ENCODE peak calls at places on chromosomes 12 and 14, in seven cellular contexts. X is stomach, I is upper lobe of left lung, B is sigmoid colon, L is suprapubic skin, H is Panc1, U is HepG2. E is an unnamed sample.

GRCh38 chr14:101110729-101111619 is 207.5 kb upstream of the RTL1 start:
- DNase-seq in X (peak; percentile 11), B (peak; percentile 45), I (peak; percentile 16), U (no peak), H (no peak), L (peak; percentile 58), E (no peak)

GRCh38 chr12:44000309-44000952 is 164.6 kb downstream of the TMEM117 start:
- DNase-seq in I (no peak), H (no peak), U (peak; percentile 81), L (no peak), B (no peak), X (no peak), E (no peak)

GRCh38 chr14:24670594-24670993 is 36.6 kb upstream of the GZMB start:
- DNase-seq in I (no peak), B (no peak), L (no peak), U (no peak), X (no peak), H (no peak), E (no peak)

GRCh38 chr14:97407701-97408407 is 610.7 kb downstream of the VRK1 start:
- DNase-seq in I (no peak), B (no peak), H (no peak), X (no peak), L (no peak), U (no peak), E (no peak)

GRCh38 chr14:100072783-100073346 is 7.6 kb downstream of the EVL start:
- DNase-seq in H (no peak), U (no peak), I (peak; percentile 82), X (peak; percentile 47), B (no peak), L (no peak), E (peak; percentile 32)

GRCh38 chr14:91173221-91173670 is 59.4 kb downstream of the DGLUCY start:
- DNase-seq in I (peak; percentile 86), X (peak; percentile 89), H (peak; percentile 25), U (peak; percentile 62), L (peak; percentile 90), B (peak; percentile 91), E (peak; percentile 81)

GRCh38 chr14:99187858-99188257 is 84.1 kb downstream of the BCL11B start:
- DNase-seq in X (no peak), B (no peak), H (no peak), I (no peak), U (no peak), L (no peak), E (no peak)

GRCh38 chr12:74235342-74235741 is 302.3 kb upstream of the ATXN7L3B start:
- DNase-seq in H (no peak), L (no peak), U (no peak), X (no peak), B (no peak), I (no peak), E (no peak)

GRCh38 chr14:91231446-91231845 is 13.1 kb downstream of the GPR68 start:
- DNase-seq in X (no peak), I (no peak), U (no peak), B (no peak), L (no peak), H (no peak), E (no peak)

GRCh38 chr12:84542289-84542688 is 370.3 kb downstream of the SLC6A15 start:
- DNase-seq in B (no peak), L (no peak), H (no peak), X (no peak), U (no peak), I (no peak), E (no peak)

GRCh38 chr12:132342322-132342721 is 12.9 kb upstream of the GALNT9 start:
- DNase-seq in H (no peak), X (no peak), I (no peak), B (no peak), U (peak; percentile 20), L (no peak), E (no peak)

DNA sequence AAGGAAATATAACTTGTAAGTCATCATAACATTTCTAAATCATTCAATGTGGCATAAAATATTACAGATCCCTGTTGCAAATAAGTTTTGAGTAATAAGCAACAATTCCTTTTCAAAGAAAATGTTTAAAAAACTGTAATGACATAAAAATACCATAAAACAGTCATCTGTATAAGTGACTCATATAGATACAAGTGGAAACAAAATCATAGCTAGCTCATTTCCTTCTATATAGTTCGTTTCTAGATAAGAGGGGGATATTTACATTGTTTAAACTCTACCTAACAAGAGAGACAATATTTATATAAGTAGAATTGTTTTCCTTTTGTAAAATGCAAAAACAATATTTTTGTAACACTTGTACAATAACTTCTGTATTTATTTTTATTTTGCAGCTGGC is 148.9 kb downstream of the GRIP1 start:
- DNase-seq in I (no peak), U (no peak), B (no peak), L (no peak), H (no peak), X (no peak), E (no peak)
- TF ChIP-seq POLR2AphosphoS5 in I (no peak), U (no peak), B (no peak), L (no peak), H (no peak), X (no peak), E (no peak)

GRCh38 chr12:4564819-4565218 is 2.8 kb downstream of the DYRK4 start:
- DNase-seq in X (no peak), I (no peak), H (no peak), B (no peak), L (no peak), U (no peak), E (no peak)

GRCh38 chr12:4563336-4563735 is 1.3 kb downstream of the DYRK4 start:
- DNase-seq in I (no peak), B (no peak), L (no peak), H (no peak), U (no peak), X (no peak), E (no peak)

GRCh38 chr12:4566474-4566873 is 4.5 kb downstream of the DYRK4 start:
- DNase-seq in I (no peak), B (no peak), H (no peak), X (no peak), U (no peak), L (no peak), E (no peak)

GRCh38 chr12:4567073-4567881 is 5.3 kb downstream of the DYRK4 start:
- DNase-seq in X (no peak), U (no peak), H (no peak), I (no peak), B (no peak), L (no peak), E (no peak)

DNA sequence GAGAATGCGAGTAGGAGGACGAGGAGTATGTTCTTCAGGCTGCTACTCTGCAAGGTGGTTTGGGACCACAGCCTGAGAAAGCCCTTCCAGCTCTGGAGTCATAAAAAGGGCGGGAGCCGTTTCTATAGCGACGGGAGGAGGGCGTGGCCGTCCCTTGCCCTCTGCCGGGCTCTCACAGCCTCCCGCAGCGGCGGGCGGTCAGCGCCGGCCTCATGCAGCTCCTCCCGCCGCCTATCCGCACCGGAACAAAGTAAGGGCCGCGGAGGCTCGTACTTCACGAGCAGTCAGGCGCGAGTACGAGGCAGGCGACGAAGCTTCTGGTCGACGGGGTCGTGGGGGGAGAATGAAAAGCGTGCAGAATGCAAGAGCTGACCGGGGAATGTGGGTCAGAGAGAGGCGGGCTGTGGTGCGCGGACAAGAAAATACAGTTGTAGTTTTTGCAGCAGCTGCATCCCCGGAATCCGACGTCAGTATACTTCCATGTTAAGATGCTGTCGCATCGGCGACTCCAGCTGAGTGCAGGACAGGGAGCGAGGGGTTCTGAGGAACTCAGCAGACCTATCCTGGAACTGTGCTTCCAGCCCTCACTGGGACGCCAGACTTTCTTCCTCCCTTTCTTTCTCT is at the start of gene DYRK4:
- DNase-seq in H (no peak), I (peak; percentile 87), U (peak; percentile 72), B (peak; percentile 80), X (peak; percentile 81), L (no peak), E (peak; percentile 31)
- H3K4me3 ChIP-seq in H (no peak within 1 kb of the TSS), I (peak within 1 kb of the TSS; percentile 32), U (no peak within 1 kb of the TSS), B (peak within 1 kb of the TSS; percentile 28), X (peak within 1 kb of the TSS; percentile 37), L (peak within 1 kb of the TSS; percentile 34), E (peak within 1 kb of the TSS; percentile 20)

GRCh38 chr14:54622189-54622958 is 55.4 kb downstream of the SAMD4A start:
- DNase-seq in B (no peak), X (no peak), L (no peak), H (no peak), U (no peak), I (no peak), E (no peak)

GRCh38 chr14:54627325-54627717 is 60.4 kb downstream of the SAMD4A start:
- DNase-seq in B (no peak), I (no peak), H (no peak), X (no peak), L (no peak), U (no peak), E (no peak)

GRCh38 chr14:54627718-54628345 is 60.9 kb downstream of the SAMD4A start:
- DNase-seq in B (no peak), L (no peak), I (no peak), X (no peak), U (no peak), H (no peak), E (no peak)

GRCh38 chr14:54623279-54624004 is 56.5 kb downstream of the SAMD4A start:
- DNase-seq in H (no peak), X (no peak), B (no peak), L (no peak), U (no peak), I (no peak), E (no peak)

GRCh38 chr14:54625158-54625557 is 58.2 kb downstream of the SAMD4A start:
- DNase-seq in L (no peak), U (no peak), B (no peak), H (no peak), X (no peak), I (no peak), E (no peak)
- TF ChIP-seq POLR2AphosphoS5 in L (no peak), U (no peak), B (no peak), H (no peak), X (no peak), I (no peak), E (no peak)

GRCh38 chr12:55739025-55739378 is 3.9 kb upstream of the GDF11 start:
- DNase-seq in I (no peak), H (no peak), B (no peak), U (no peak), L (no peak), X (no peak), E (no peak)

GRCh38 chr12:55736780-55737580 is 5.9 kb upstream of the GDF11 start:
- DNase-seq in U (peak; percentile 84), B (peak; percentile 83), H (peak; percentile 59), L (no peak), I (peak; percentile 88), X (peak; percentile 85), E (peak; percentile 69)

GRCh38 chr12:55738113-55739024 is 4.6 kb upstream of the GDF11 start:
- DNase-seq in X (peak; percentile 68), U (peak; percentile 72), H (peak; percentile 91), I (peak; percentile 88), L (peak; percentile 88), B (peak; percentile 91), E (peak; percentile 84)

GRCh38 chr12:55736076-55736475 is 6.8 kb upstream of the GDF11 start:
- DNase-seq in X (no peak), L (no peak), U (no peak), I (peak; percentile 14), H (no peak), B (peak; percentile 51), E (no peak)

DNA sequence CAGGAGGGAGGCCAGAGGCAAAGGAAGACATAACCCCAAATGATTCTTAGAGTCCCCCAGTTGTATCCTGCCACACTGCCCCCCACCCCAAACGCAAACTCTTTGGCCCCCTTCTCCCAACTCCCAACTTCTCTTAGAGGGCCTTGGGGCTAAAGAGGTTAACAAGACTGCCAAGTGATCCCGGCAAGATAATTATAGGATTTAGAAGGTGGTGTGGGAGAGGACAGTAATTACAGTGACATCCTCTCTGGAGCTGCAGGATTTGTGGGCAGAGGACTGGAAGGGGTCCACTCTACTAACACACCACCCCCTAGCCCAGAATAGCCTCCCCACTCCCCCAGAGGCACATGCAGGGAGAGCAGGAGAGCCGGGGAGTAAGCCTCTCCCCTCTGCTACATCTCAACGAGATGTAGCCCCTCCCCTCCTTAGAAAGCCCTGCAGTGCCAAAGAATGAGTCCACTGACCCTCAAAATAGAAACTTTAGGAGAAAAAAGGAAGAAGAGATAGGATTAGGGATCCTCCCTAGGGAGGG is 5.3 kb upstream of the GDF11 start:
- DNase-seq in L (no peak), X (no peak), B (peak; percentile 25), U (no peak), I (no peak), H (no peak), E (no peak)
- H3K4me3 ChIP-seq in L (peak overlapping the region; percentile 63), X (peak overlapping the region; percentile 58), B (peak overlapping the region; percentile 51), U (peak overlapping the region; percentile 66), I (no peak overlapping the region), H (peak overlapping the region; percentile 73), E (no peak overlapping the region)